ENCODE peak calls at places on chromosomes 7 and 10, in ten cellular contexts. Y, X, O, P, U, N, A, C, I and F are unnamed samples.

GRCh38 chr7:140923358-140924006 is 1.2 kb downstream of the BRAF start:
- DNase-seq in Y (no peak), X (peak; percentile 4), O (peak; percentile 74), P (no peak), U (no peak), N (peak; percentile 27), A (no peak), C (no peak), I (no peak), F (no peak)

GRCh38 chr10:6445671-6446278 is 134.3 kb downstream of the PRKCQ start:
- DNase-seq in Y (peak; percentile 57), X (peak; percentile 28), O (no peak), P (peak; percentile 22), U (peak; percentile 54), N (peak; percentile 70), A (no peak), C (peak; percentile 8), I (no peak), F (no peak)

GRCh38 chr7:33463131-33463530 is 333.8 kb downstream of the BBS9 start:
- DNase-seq in Y (no peak), X (no peak), O (no peak), P (no peak), U (no peak), N (no peak), A (no peak), C (no peak), I (no peak), F (no peak)

GRCh38 chr7:155928583-155929145 is 116.4 kb upstream of the SHH start:
- DNase-seq in Y (no peak), X (no peak), O (no peak), P (no peak), U (no peak), N (no peak), A (peak; percentile 49), C (no peak), I (no peak), F (no peak)

GRCh38 chr7:22858640-22859561 is 36.3 kb upstream of the TOMM7 start:
- DNase-seq in Y (no peak), X (peak; percentile 94), O (peak; percentile 93), P (no peak), U (peak; percentile 59), N (no peak), A (no peak), C (no peak), I (no peak), F (peak; percentile 94)

GRCh38 chr10:37754538-37755323 is 102.7 kb downstream of the ZNF248 start:
- DNase-seq in Y (no peak), X (peak; percentile 1), O (no peak), P (no peak), U (no peak), N (no peak), A (no peak), C (peak; percentile 2), I (no peak), F (no peak)

GRCh38 chr7:116465125-116465524 is 34.4 kb upstream of the CAV2 start:
- DNase-seq in Y (no peak), X (no peak), O (no peak), P (no peak), U (no peak), N (peak; percentile 6), A (no peak), C (no peak), I (no peak), F (no peak)

GRCh38 chr7:6475433-6476186 is 27.9 kb upstream of the DAGLB start:
- DNase-seq in Y (no peak), X (no peak), O (no peak), P (no peak), U (no peak), N (no peak), A (no peak), C (no peak), I (no peak), F (no peak)

GRCh38 chr7:108442039-108442568 is 14.1 kb downstream of the NRCAM start:
- DNase-seq in Y (no peak), X (no peak), O (peak; percentile 21), P (no peak), U (no peak), N (no peak), A (no peak), C (no peak), I (no peak), F (peak; percentile 16)

GRCh38 chr10:119405505-119405807 is 137.1 kb downstream of the RGS10 start:
- DNase-seq in Y (no peak), X (no peak), O (no peak), P (no peak), U (no peak), N (no peak), A (no peak), C (no peak), I (no peak), F (no peak)

GRCh38 chr10:119406888-119407777 is 135.4 kb downstream of the RGS10 start:
- DNase-seq in Y (no peak), X (no peak), O (no peak), P (no peak), U (no peak), N (no peak), A (no peak), C (no peak), I (no peak), F (no peak)

GRCh38 chr10:119406137-119406536 is 136.4 kb downstream of the RGS10 start:
- DNase-seq in Y (no peak), X (no peak), O (no peak), P (no peak), U (no peak), N (no peak), A (no peak), C (no peak), I (no peak), F (no peak)

GRCh38 chr10:119403927-119404326 is 138.6 kb downstream of the RGS10 start:
- DNase-seq in Y (no peak), X (no peak), O (no peak), P (no peak), U (no peak), N (no peak), A (no peak), C (no peak), I (no peak), F (no peak)

DNA sequence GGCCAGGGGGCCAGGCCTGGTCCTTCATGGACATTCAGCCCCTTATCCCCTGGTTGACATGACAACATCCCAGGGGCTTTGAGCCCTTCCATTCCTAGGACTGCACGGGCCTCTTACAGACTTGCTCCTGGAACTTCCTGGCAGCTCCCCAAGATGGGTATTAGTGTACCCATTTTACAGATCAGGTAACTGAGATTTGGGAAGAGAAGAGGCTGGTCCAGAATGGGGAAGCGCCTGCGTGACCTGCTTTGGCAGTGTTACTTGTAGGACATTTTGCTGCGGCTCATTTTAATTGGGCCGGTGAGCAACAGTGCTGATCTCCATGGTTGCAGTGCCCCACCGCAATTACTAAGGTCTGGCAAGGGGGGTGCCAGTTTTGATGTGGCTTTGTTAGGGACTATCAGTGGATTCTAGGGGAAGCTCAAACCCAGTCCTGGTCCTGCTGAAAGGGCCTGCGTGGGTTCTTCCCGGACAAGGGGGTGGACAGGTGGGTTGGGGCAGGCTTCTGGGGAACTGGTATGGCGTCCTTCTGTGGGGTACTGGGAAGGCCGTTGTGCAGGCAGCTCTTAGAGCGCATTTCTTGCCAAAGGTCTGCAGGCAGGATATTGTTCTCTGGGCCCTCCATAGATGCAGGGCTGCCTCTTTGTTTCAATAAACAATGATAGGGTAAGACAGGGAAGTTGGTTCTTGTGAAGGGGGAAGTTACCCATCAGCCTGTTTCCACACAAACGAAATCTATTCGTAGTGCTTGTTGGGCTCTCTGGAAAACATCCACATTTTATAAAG is 137.6 kb downstream of the RGS10 start:
- DNase-seq in Y (no peak), X (no peak), O (peak; percentile 64), P (no peak), U (no peak), N (no peak), A (no peak), C (no peak), I (no peak), F (no peak)
- H3K27ac ChIP-seq in Y (peak overlapping the region; percentile 68), X (peak overlapping the region; percentile 9), O (no peak overlapping the region), P (no peak overlapping the region), U (no peak overlapping the region), N (no peak overlapping the region), A (peak overlapping the region; percentile 66), C (no peak overlapping the region), I (peak overlapping the region; percentile 10), F (no peak overlapping the region)

GRCh38 chr7:5349437-5350173 is 66.9 kb downstream of the SLC29A4 start:
- DNase-seq in Y (no peak), X (no peak), O (peak; percentile 76), P (no peak), U (no peak), N (peak; percentile 64), A (no peak), C (no peak), I (no peak), F (no peak)

GRCh38 chr7:5350600-5351385 is 68.0 kb downstream of the SLC29A4 start:
- DNase-seq in Y (no peak), X (no peak), O (peak; percentile 55), P (no peak), U (no peak), N (peak; percentile 49), A (no peak), C (no peak), I (no peak), F (no peak)

GRCh38 chr7:5351508-5352265 is 68.9 kb downstream of the SLC29A4 start:
- DNase-seq in Y (no peak), X (no peak), O (peak; percentile 73), P (no peak), U (no peak), N (peak; percentile 31), A (peak; percentile 48), C (no peak), I (no peak), F (no peak)

GRCh38 chr7:5349005-5349380 is 66.2 kb downstream of the SLC29A4 start:
- DNase-seq in Y (no peak), X (no peak), O (peak; percentile 44), P (no peak), U (no peak), N (peak; percentile 28), A (no peak), C (no peak), I (no peak), F (no peak)

DNA sequence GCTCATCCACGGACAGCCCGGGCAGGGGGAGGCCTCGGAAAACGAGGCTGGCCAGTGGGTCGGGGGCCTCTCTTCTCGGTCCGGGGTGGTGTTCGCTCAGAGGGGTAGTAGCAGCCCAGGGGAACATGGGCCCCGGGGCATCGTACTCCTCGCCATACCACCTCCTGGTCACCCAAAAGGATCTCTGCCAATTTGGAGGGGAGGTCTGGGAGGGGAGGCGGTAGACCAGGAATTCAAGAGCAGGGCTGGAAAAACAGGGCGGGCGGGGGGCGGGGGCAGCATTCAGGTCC is 67.4 kb downstream of the SLC29A4 start:
- DNase-seq in Y (no peak), X (no peak), O (peak; percentile 48), P (no peak), U (no peak), N (no peak), A (no peak), C (no peak), I (no peak), F (no peak)
- H3K27ac ChIP-seq in Y (no peak overlapping the region), X (no peak overlapping the region), O (no peak overlapping the region), P (no peak overlapping the region), U (no peak overlapping the region), N (no peak overlapping the region), A (peak overlapping the region; percentile 49), C (no peak overlapping the region), I (no peak overlapping the region), F (no peak overlapping the region)

GRCh38 chr10:79246209-79246581 is 101.1 kb upstream of the PPIF start:
- DNase-seq in Y (no peak), X (no peak), O (peak; percentile 90), P (peak; percentile 85), U (peak; percentile 90), N (no peak), A (peak; percentile 92), C (no peak), I (peak; percentile 33), F (no peak)
- H3K27ac ChIP-seq in Y (peak overlapping the region; percentile 73), X (no peak overlapping the region), O (peak overlapping the region; percentile 77), P (peak overlapping the region; percentile 94), U (peak overlapping the region; percentile 62), N (no peak overlapping the region), A (peak overlapping the region; percentile 76), C (no peak overlapping the region), I (peak overlapping the region; percentile 76), F (no peak overlapping the region)

GRCh38 chr10:8803992-8804391 is 749.5 kb downstream of the GATA3 start:
- DNase-seq in Y (no peak), X (no peak), O (no peak), P (no peak), U (no peak), N (peak; percentile 24), A (no peak), C (no peak), I (no peak), F (no peak)
- H3K27ac ChIP-seq in Y (no peak overlapping the region), X (no peak overlapping the region), O (no peak overlapping the region), P (no peak overlapping the region), U (no peak overlapping the region), N (no peak overlapping the region), A (no peak overlapping the region), C (no peak overlapping the region), I (no peak overlapping the region), F (no peak overlapping the region)